ENCODE peak calls at places on chromosome 16, in six cellular contexts. One of them, this sample, is unnamed.

GRCh38 chr16:68230956-68231355 is 5.0 kb downstream of the ESRP2 start:
- DNase-seq in HFF-Myc: no peak
- DNase-seq in colonic mucosa: no peak
- DNase-seq in heart right ventricle: no peak
- DNase-seq in ovary: peak
- DNase-seq in cardiac muscle cell: no peak
- DNase-seq in this sample: no peak

GRCh38 chr16:66538910-66539309 is 11.0 kb downstream of the TK2 start:
- DNase-seq in HFF-Myc: no peak
- DNase-seq in colonic mucosa: no peak
- DNase-seq in heart right ventricle: no peak
- DNase-seq in ovary: no peak
- DNase-seq in cardiac muscle cell: no peak
- DNase-seq in this sample: no peak

GRCh38 chr16:74567901-74568300 is 39.0 kb downstream of the GLG1 start:
- DNase-seq in HFF-Myc: no peak
- DNase-seq in colonic mucosa: no peak
- DNase-seq in heart right ventricle: no peak
- DNase-seq in ovary: no peak
- DNase-seq in cardiac muscle cell: no peak
- DNase-seq in this sample: no peak

GRCh38 chr16:85820604-85821372 is 21.3 kb downstream of the COX4I1 start:
- DNase-seq in HFF-Myc: no peak
- DNase-seq in colonic mucosa: no peak
- DNase-seq in heart right ventricle: no peak
- DNase-seq in ovary: no peak
- DNase-seq in cardiac muscle cell: no peak
- DNase-seq in this sample: no peak

GRCh38 chr16:1645914-1646525 is 32.1 kb upstream of the JPT2 start:
- DNase-seq in HFF-Myc: no peak
- DNase-seq in colonic mucosa: no peak
- DNase-seq in heart right ventricle: no peak
- DNase-seq in ovary: no peak
- DNase-seq in cardiac muscle cell: no peak
- DNase-seq in this sample: peak

GRCh38 chr16:30557950-30558788 is at the start of gene ZNF764:
- DNase-seq in HFF-Myc: peak
- DNase-seq in colonic mucosa: peak
- DNase-seq in heart right ventricle: peak
- DNase-seq in ovary: peak
- DNase-seq in cardiac muscle cell: peak
- DNase-seq in this sample: peak

GRCh38 chr16:57760357-57761160 is 25.0 kb downstream of the KATNB1 start:
- DNase-seq in HFF-Myc: no peak
- DNase-seq in colonic mucosa: no peak
- DNase-seq in heart right ventricle: no peak
- DNase-seq in ovary: no peak
- DNase-seq in cardiac muscle cell: no peak
- DNase-seq in this sample: no peak

GRCh38 chr16:84795338-84796053 is 24.3 kb upstream of the CRISPLD2 start:
- DNase-seq in HFF-Myc: peak
- DNase-seq in colonic mucosa: peak
- DNase-seq in heart right ventricle: peak
- DNase-seq in ovary: peak
- DNase-seq in cardiac muscle cell: no peak
- DNase-seq in this sample: peak

GRCh38 chr16:585351-585750 is 4.5 kb upstream of the RAB40C start:
- DNase-seq in HFF-Myc: no peak
- DNase-seq in colonic mucosa: no peak
- DNase-seq in heart right ventricle: peak
- DNase-seq in ovary: peak
- DNase-seq in cardiac muscle cell: no peak
- DNase-seq in this sample: no peak

DNA sequence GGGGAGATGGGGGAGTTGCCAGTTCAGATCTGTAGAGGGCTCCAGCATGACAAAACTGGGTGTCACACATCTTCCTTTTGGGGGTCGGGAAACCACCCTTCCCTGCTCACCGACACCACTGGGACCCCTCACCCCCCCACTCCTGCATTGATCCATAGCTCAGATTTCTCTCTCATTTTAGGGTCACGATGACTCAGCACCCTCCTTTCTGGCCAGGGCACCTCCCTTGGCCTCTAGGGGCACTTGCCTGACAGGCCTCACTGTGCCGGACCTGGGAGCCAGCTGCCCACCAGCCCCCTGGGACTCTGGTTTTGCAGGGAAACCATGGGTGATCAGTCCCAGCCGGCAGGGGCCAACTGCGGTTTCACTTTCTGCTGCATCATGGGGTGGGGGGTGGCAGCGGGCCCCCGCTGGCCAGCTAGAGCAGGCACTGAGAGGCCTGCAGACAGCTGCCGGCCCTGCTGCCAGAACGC is 239.4 kb downstream of the MRTFB start:
- DNase-seq in HFF-Myc: no peak
- DNase-seq in colonic mucosa: no peak
- DNase-seq in heart right ventricle: no peak
- DNase-seq in ovary: no peak
- DNase-seq in cardiac muscle cell: no peak
- DNase-seq in this sample: no peak
- TF ChIP-seq CTCF in HFF-Myc: no peak
- TF ChIP-seq CTCF in colonic mucosa: no peak
- TF ChIP-seq CTCF in heart right ventricle: peak
- TF ChIP-seq CTCF in ovary: no peak
- TF ChIP-seq CTCF in cardiac muscle cell: no peak
- TF ChIP-seq CTCF in this sample: peak

GRCh38 chr16:9092282-9092962 is 978 bp downstream of the HAPSTR1 start:
- DNase-seq in HFF-Myc: no peak
- DNase-seq in colonic mucosa: peak
- DNase-seq in heart right ventricle: peak
- DNase-seq in ovary: peak
- DNase-seq in cardiac muscle cell: peak
- DNase-seq in this sample: no peak

GRCh38 chr16:9095998-9096397 is 4.6 kb downstream of the HAPSTR1 start:
- DNase-seq in HFF-Myc: no peak
- DNase-seq in colonic mucosa: no peak
- DNase-seq in heart right ventricle: no peak
- DNase-seq in ovary: no peak
- DNase-seq in cardiac muscle cell: no peak
- DNase-seq in this sample: no peak

GRCh38 chr16:9095171-9095570 is 3.7 kb downstream of the HAPSTR1 start:
- DNase-seq in HFF-Myc: no peak
- DNase-seq in colonic mucosa: no peak
- DNase-seq in heart right ventricle: no peak
- DNase-seq in ovary: no peak
- DNase-seq in cardiac muscle cell: no peak
- DNase-seq in this sample: no peak

GRCh38 chr16:9092963-9093477 is 1.6 kb downstream of the HAPSTR1 start:
- DNase-seq in HFF-Myc: no peak
- DNase-seq in colonic mucosa: peak
- DNase-seq in heart right ventricle: peak
- DNase-seq in ovary: peak
- DNase-seq in cardiac muscle cell: peak
- DNase-seq in this sample: no peak

DNA sequence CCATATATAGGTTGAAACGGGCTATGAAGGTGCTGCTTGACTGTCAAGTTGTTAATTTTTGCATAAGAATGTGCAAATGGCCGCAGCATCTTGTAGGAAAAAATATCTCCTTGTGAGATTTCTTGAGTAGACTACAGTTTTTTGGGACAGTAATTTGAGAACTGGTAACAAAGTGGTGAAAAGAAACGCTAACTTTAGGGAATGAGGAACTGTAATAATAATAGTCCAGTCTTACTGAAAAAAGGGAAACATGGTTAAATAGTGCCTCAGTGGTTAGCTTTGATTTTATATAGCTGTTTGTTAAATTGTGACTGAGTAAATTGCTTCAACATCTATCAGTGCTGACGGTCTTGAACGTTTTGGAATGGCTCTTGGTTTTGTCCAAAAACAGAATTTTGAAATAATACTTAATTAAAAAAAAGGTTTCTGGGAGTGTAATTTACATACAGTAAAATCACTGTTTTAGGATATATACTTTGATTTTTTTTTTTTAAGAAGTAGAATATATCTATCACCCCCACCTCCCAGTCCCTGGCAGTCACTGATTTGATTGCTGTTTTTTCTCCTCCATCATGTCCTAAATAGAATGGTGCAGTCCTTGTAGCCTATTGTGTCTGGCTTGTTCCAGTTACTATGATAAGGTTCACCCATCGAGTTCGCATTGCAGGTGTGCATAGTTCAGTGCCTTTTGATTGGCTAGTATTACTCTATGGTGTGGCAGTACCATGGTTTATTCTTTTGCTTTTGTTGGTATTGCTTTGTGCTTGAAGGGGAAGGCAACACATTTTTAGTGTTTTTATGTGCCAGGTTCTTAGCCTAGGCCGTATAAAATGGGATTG is 2.8 kb downstream of the HAPSTR1 start:
- DNase-seq in HFF-Myc: no peak
- DNase-seq in colonic mucosa: no peak
- DNase-seq in heart right ventricle: no peak
- DNase-seq in ovary: no peak
- DNase-seq in cardiac muscle cell: no peak
- DNase-seq in this sample: no peak
- H3K4me3 ChIP-seq in HFF-Myc: peak
- H3K4me3 ChIP-seq in colonic mucosa: peak
- H3K4me3 ChIP-seq in heart right ventricle: peak
- H3K4me3 ChIP-seq in ovary: peak
- H3K4me3 ChIP-seq in cardiac muscle cell: peak
- H3K4me3 ChIP-seq in this sample: peak

GRCh38 chr16:56041556-56042140 is 149.6 kb upstream of the GNAO1 start:
- DNase-seq in HFF-Myc: no peak
- DNase-seq in colonic mucosa: no peak
- DNase-seq in heart right ventricle: no peak
- DNase-seq in ovary: no peak
- DNase-seq in cardiac muscle cell: peak
- DNase-seq in this sample: no peak
- TF ChIP-seq CTCF in HFF-Myc: no peak
- TF ChIP-seq CTCF in colonic mucosa: no peak
- TF ChIP-seq CTCF in heart right ventricle: peak
- TF ChIP-seq CTCF in ovary: no peak
- TF ChIP-seq CTCF in cardiac muscle cell: no peak
- TF ChIP-seq CTCF in this sample: peak

GRCh38 chr16:17302213-17302612 is 168.5 kb downstream of the XYLT1 start:
- DNase-seq in HFF-Myc: no peak
- DNase-seq in colonic mucosa: peak
- DNase-seq in heart right ventricle: no peak
- DNase-seq in ovary: no peak
- DNase-seq in cardiac muscle cell: no peak
- DNase-seq in this sample: no peak
- H3K4me3 ChIP-seq in HFF-Myc: no peak
- H3K4me3 ChIP-seq in colonic mucosa: no peak
- H3K4me3 ChIP-seq in heart right ventricle: no peak
- H3K4me3 ChIP-seq in ovary: no peak
- H3K4me3 ChIP-seq in cardiac muscle cell: no peak
- H3K4me3 ChIP-seq in this sample: no peak

GRCh38 chr16:16064874-16065384 is 115.5 kb downstream of the ABCC1 start:
- DNase-seq in HFF-Myc: no peak
- DNase-seq in colonic mucosa: no peak
- DNase-seq in heart right ventricle: no peak
- DNase-seq in ovary: no peak
- DNase-seq in cardiac muscle cell: no peak
- DNase-seq in this sample: no peak

GRCh38 chr16:16059895-16060590 is 110.6 kb downstream of the ABCC1 start:
- DNase-seq in HFF-Myc: no peak
- DNase-seq in colonic mucosa: no peak
- DNase-seq in heart right ventricle: no peak
- DNase-seq in ovary: no peak
- DNase-seq in cardiac muscle cell: no peak
- DNase-seq in this sample: no peak

GRCh38 chr16:16067127-16067526 is 117.7 kb downstream of the ABCC1 start:
- DNase-seq in HFF-Myc: no peak
- DNase-seq in colonic mucosa: no peak
- DNase-seq in heart right ventricle: peak
- DNase-seq in ovary: no peak
- DNase-seq in cardiac muscle cell: no peak
- DNase-seq in this sample: peak

GRCh38 chr16:16063685-16064084 is 114.3 kb downstream of the ABCC1 start:
- DNase-seq in HFF-Myc: no peak
- DNase-seq in colonic mucosa: no peak
- DNase-seq in heart right ventricle: no peak
- DNase-seq in ovary: no peak
- DNase-seq in cardiac muscle cell: no peak
- DNase-seq in this sample: no peak

DNA sequence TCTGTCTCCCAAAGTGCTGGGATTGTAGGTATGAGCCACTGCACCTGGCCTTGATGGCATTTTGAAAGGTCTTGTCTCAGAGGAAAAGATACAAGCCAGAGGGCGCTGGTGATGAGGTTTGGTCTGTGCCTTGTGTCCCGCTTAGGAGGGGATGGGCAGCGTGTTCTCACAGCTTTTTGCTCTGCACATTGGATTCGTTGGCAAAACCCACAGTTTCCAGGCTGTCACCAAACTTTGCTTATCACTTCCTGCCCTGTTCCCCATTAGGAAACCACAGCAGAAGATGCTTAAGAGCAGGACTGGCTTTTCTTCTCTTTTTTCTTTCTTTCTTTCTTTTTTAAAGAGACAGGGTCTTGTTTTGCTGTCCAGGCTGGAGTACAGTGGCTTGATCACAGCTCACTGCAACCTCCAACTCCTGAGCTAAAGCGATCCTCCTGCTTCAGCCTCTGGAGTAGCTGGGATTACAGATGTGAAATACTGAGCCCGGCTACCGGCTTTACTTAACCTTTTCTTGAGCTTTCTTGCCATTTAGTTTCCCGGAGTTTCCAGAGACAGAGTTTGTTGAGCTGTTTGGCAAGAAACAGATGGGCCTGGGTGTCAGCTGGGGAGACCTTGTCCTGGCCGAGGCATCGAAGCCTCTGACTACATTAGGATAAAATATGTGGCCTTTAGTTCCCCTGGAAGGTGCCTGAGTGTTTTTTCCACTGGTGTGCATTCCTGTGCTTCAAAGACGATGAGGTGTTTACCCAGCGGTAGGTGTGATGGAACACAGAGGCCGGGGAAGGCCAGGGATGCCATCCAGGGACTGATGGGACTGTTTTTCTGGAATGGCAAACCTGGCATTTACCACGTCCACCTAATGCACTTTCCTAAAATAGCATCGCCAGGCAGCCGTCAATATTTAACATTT is 112.9 kb downstream of the ABCC1 start:
- DNase-seq in HFF-Myc: no peak
- DNase-seq in colonic mucosa: no peak
- DNase-seq in heart right ventricle: no peak
- DNase-seq in ovary: no peak
- DNase-seq in cardiac muscle cell: no peak
- DNase-seq in this sample: no peak
- TF ChIP-seq CTCF in HFF-Myc: peak
- TF ChIP-seq CTCF in colonic mucosa: no peak
- TF ChIP-seq CTCF in heart right ventricle: no peak
- TF ChIP-seq CTCF in ovary: no peak
- TF ChIP-seq CTCF in cardiac muscle cell: peak
- TF ChIP-seq CTCF in this sample: peak